ENCODE peak calls at places on chromosomes 6 and 20, in eight cellular contexts. X, Z, M, F, B, T, E and C are unnamed samples.

GRCh38 chr6:126035764-126036163 is 49.4 kb downstream of the TRMT11 start:
- DNase-seq in T (no peak), X (no peak), F (no peak), B (no peak), M (no peak), E (no peak), Z (no peak), C (no peak)

GRCh38 chr6:143782517-143782916 is 60.6 kb upstream of the LTV1 start:
- DNase-seq in M (no peak), E (no peak), Z (no peak), F (no peak), B (no peak), T (no peak), X (no peak), C (no peak)

GRCh38 chr6:151679081-151679480 is 128.4 kb upstream of the ESR1 start:
- DNase-seq in F (no peak), X (no peak), E (no peak), B (no peak), Z (no peak), T (no peak), M (peak; percentile 64), C (peak; percentile 73)

GRCh38 chr20:57696401-57696961 is 13.3 kb downstream of the PMEPA1 start:
- DNase-seq in M (no peak), E (no peak), Z (no peak), F (no peak), B (no peak), X (no peak), T (no peak), C (no peak)

GRCh38 chr20:16615199-16615598 is 42.0 kb upstream of the KIF16B start:
- DNase-seq in F (no peak), B (no peak), T (no peak), Z (no peak), M (no peak), E (no peak), X (no peak), C (no peak)

GRCh38 chr20:44028868-44029847 is 114.5 kb downstream of the TOX2 start:
- DNase-seq in T (no peak), F (no peak), M (no peak), X (peak; percentile 88), B (no peak), Z (no peak), E (peak; percentile 34), C (peak; percentile 61)

GRCh38 chr6:163226181-163226835 is 188.2 kb upstream of the QKI start:
- DNase-seq in M (no peak), F (no peak), T (no peak), X (no peak), E (no peak), B (no peak), Z (no peak), C (no peak)

GRCh38 chr6:2129076-2129695 is 116.2 kb downstream of the GMDS start:
- DNase-seq in T (no peak), M (no peak), F (no peak), B (no peak), Z (no peak), E (peak; percentile 52), X (peak; percentile 83), C (peak; percentile 27)

GRCh38 chr20:47818996-47819609 is 33.8 kb upstream of the SULF2 start:
- DNase-seq in T (no peak), F (no peak), M (no peak), E (no peak), Z (no peak), X (no peak), B (no peak), C (no peak)

GRCh38 chr6:2667617-2668016 is 83.1 kb downstream of the MYLK4 start:
- DNase-seq in E (no peak), M (no peak), F (no peak), X (no peak), T (no peak), B (no peak), Z (no peak), C (no peak)

DNA sequence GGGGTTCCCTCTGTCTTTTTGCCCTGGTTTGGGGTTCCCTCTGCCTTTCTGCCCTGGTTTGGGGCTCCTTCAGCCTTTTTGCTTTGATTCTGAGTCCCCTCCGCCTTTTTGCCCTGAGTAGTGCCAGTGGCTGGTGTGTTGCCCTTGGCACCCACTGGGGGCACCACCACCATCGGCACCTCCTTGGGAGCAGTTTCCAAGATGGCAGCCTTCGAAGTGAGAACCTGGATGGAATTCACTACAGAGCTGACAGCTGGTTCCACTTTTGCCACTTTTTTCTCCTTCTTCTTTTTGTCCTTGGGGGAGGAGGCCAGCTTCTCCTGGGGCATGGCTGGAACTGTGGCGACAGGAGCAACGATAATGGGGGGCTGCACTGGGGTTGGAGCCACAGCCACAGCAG is 22.2 kb downstream of the RRBP1 start:
- DNase-seq in E (no peak), M (no peak), Z (no peak), T (no peak), X (no peak), F (no peak), B (no peak), C (no peak)
- TF ChIP-seq CTCF in E (no peak), M (no peak), Z (no peak), T (no peak), X (no peak), F (peak; percentile 11), B (peak; percentile 19), C (no peak)

GRCh38 chr6:170174124-170174770 is 116.6 kb downstream of the DLL1 start:
- DNase-seq in Z (no peak), E (no peak), F (no peak), M (peak; percentile 64), B (no peak), T (no peak), X (no peak), C (no peak)
- TF ChIP-seq CTCF in Z (no peak), E (no peak), F (no peak), M (no peak), B (no peak), T (no peak), X (no peak), C (no peak)

GRCh38 chr6:79646006-79646405 is 14.9 kb downstream of the SH3BGRL2 start:
- DNase-seq in T (no peak), F (no peak), M (no peak), Z (no peak), B (peak; percentile 17), X (peak; percentile 51), E (no peak), C (peak; percentile 39)
- TF ChIP-seq CTCF in T (no peak), F (peak; percentile 33), M (no peak), Z (no peak), B (peak; percentile 19), X (peak; percentile 28), E (no peak), C (no peak)

DNA sequence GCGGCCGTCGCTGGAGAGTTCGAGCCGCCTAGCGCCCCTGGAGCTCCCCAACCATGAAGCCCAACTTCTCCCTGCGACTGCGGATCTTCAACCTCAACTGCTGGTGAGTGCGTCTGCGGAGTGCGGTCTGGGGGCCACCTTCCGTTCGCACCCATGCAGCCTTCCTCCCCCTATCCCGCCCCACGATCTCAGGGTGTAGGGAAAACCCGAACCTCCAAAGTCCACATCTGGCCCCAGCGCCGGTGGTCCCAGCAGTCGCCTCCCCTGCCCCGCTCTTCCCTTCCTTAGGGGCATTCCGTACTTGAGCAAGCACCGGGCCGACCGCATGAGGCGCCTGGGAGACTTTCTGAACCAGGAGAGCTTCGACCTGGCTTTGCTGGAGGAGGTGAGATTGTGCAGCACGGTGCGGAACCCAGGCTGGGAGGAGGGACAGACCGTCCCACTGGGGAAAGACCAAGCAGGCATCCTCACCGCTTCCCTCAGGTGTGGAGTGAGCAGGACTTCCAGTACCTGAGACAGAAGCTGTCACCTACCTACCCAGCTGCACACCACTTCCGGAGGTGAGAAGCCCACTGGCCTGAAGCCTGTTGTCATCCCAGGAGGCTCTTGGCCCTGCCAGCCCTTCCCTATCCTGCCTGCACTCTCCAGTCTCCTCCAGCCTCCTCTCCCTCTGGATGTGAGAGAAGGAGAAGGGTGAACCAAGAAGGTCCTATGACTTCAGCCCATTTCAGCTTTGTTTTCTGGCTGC is 719 bp downstream of the SMPD2 start:
- DNase-seq in F (peak; percentile 42), B (peak; percentile 58), Z (peak; percentile 60), M (peak; percentile 73), X (peak; percentile 54), T (no peak), E (peak; percentile 56), C (peak; percentile 56)
- TF ChIP-seq CTCF in F (peak; percentile 43), B (peak; percentile 12), Z (no peak), M (no peak), X (peak; percentile 9), T (peak; percentile 36), E (no peak), C (peak; percentile 33)

DNA sequence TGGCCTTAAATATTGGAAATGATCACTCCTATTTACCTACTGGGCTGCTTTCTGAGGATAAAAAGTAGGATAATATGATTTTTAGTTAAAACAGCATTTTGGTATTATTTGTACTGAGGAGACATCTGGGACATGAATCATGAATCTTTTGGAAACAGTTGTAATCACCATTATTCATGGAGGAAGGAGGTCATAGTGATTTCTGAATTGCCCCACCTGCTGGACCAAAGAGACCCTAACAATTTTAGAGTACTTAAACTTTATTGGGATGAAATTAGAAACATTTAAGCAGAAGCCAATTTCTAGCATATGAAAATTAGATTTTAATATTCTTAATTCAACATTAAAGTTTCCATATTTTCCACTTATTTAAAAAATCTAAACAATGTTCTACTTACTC is 108.4 kb upstream of the SIM1 start:
- DNase-seq in M (no peak), X (peak; percentile 5), B (peak; percentile 6), T (no peak), E (no peak), F (no peak), Z (peak; percentile 18), C (no peak)
- TF ChIP-seq CTCF in M (no peak), X (peak; percentile 1), B (peak; percentile 63), T (peak; percentile 44), E (no peak), F (peak; percentile 57), Z (peak; percentile 42), C (no peak)

GRCh38 chr6:108523697-108524096 is 37.0 kb upstream of the FOXO3 start:
- DNase-seq in B (no peak), F (no peak), M (no peak), X (no peak), E (no peak), T (no peak), Z (no peak), C (no peak)

GRCh38 chr6:108524528-108525218 is 36.0 kb upstream of the FOXO3 start:
- DNase-seq in B (no peak), E (no peak), Z (no peak), M (no peak), X (no peak), F (no peak), T (no peak), C (no peak)

GRCh38 chr6:108521616-108522107 is 39.1 kb upstream of the FOXO3 start:
- DNase-seq in M (no peak), B (no peak), T (no peak), F (no peak), E (no peak), X (no peak), Z (no peak), C (no peak)

GRCh38 chr6:108518714-108519576 is 41.8 kb upstream of the FOXO3 start:
- DNase-seq in T (no peak), E (no peak), F (no peak), M (no peak), X (peak; percentile 33), B (peak; percentile 18), Z (peak; percentile 42), C (peak; percentile 11)
- TF ChIP-seq CTCF in T (peak; percentile 47), E (no peak), F (peak; percentile 56), M (no peak), X (peak; percentile 48), B (peak; percentile 68), Z (peak; percentile 46), C (peak; percentile 44)

DNA sequence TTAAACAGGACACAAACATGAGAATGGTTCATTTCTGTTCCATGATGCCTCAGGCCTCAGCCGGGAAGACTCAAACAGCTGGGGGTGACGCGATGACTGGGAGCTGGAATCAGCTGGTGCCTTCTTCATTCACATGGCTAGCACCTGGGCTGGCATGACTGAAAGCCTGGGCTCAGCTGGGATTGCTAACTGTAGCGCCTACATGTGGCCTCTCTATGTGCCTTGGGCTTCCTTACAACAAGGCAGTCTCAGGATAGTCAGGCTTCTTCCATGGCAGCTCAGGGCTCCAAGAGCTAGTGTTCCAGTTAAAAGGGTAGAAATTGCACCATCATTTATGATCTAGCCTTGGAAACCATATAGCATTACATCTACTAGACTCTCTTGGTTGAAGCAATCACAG is 6.4 kb upstream of the WFDC2 start:
- DNase-seq in X (no peak), T (no peak), Z (no peak), E (no peak), B (no peak), F (no peak), M (no peak), C (no peak)
- TF ChIP-seq CTCF in X (no peak), T (no peak), Z (no peak), E (no peak), B (no peak), F (no peak), M (no peak), C (no peak)